ENCODE peak calls at places on chromosomes 1 and 21, in nine cellular contexts. A is heart left ventricle; U is cardiac muscle cell; F is NAMALWA; E is B cell; Q is PC-3; S is stimulated activated CD8-positive, alpha-beta memory T cell treated with anti-CD3 and anti-CD28 coated beads, Interleukin-15, amount 100 ng/mL, for 24 hours; H is NCI-H510A; R is H54. P is an unnamed sample.

GRCh38 chr1:211676106-211676583 is 724 bp upstream of the NEK2 start:
- DNase-seq in E (no peak), R (no peak), U (no peak), F (no peak), A (no peak), H (no peak), S (no peak), Q (no peak), P (no peak)

GRCh38 chr1:41534181-41535076 is 49.9 kb upstream of the EDN2 start:
- DNase-seq in S (no peak), Q (no peak), H (no peak), F (no peak), R (no peak), U (no peak), A (peak), E (no peak), P (no peak)

GRCh38 chr1:3504151-3504822 is 49.8 kb downstream of the ARHGEF16 start:
- DNase-seq in H (no peak), A (no peak), E (no peak), Q (peak), R (peak), F (no peak), U (no peak), S (no peak), P (peak)

GRCh38 chr21:22609802-22610201 is 1611.6 kb downstream of the NCAM2 start:
- DNase-seq in U (no peak), A (no peak), Q (no peak), H (no peak), E (no peak), S (no peak), F (no peak), R (no peak), P (no peak)

GRCh38 chr1:181044449-181044966 is 10.7 kb downstream of the MR1 start:
- DNase-seq in F (no peak), A (no peak), R (no peak), S (no peak), H (no peak), U (no peak), Q (peak), E (no peak), P (peak)

GRCh38 chr1:21901986-21902377 is 35.1 kb downstream of the HSPG2 start:
- DNase-seq in H (no peak), F (no peak), R (no peak), Q (no peak), E (no peak), A (no peak), S (no peak), U (no peak), P (no peak)

GRCh38 chr1:19067187-19067911 is 110.9 kb upstream of the IFFO2 start:
- DNase-seq in H (no peak), A (no peak), F (no peak), R (peak), Q (peak), U (no peak), E (no peak), S (no peak), P (no peak)

GRCh38 chr1:119387858-119388257 is 19.3 kb downstream of the HAO2 start:
- DNase-seq in Q (no peak), F (no peak), A (no peak), H (no peak), E (no peak), S (no peak), R (no peak), U (peak), P (no peak)